ENCODE peak calls at places on chromosomes 12 and 14, in seven cellular contexts. B is SK-N-SH, N is HCT116, R is GM12878, S is HepG2, G is H1, O is K562. W is an unnamed sample.

GRCh38 chr14:69004731-69005431 is 25.8 kb upstream of the ACTN1 start:
- DNase-seq in G (no peak), B (no peak), N (no peak), R (no peak), S (no peak), O (no peak), W (no peak)

GRCh38 chr12:116598341-116599284 is 39.4 kb downstream of the MAP1LC3B2 start:
- DNase-seq in O (peak; percentile 82), N (no peak), R (no peak), G (no peak), S (no peak), B (no peak), W (no peak)

GRCh38 chr14:75155159-75155558 is 21.3 kb downstream of the TMED10 start:
- DNase-seq in S (no peak), B (no peak), G (no peak), O (no peak), N (no peak), R (no peak), W (no peak)

GRCh38 chr12:88057994-88058718 is 29.0 kb upstream of the C12orf50 start:
- DNase-seq in O (no peak), N (no peak), G (no peak), R (no peak), S (no peak), B (no peak), W (no peak)

GRCh38 chr14:61319706-61320105 is 1.7 kb upstream of the PRKCH start:
- DNase-seq in O (no peak), S (no peak), N (no peak), R (no peak), B (no peak), G (no peak), W (no peak)

GRCh38 chr12:5796171-5797091 is 148.6 kb downstream of the ANO2 start:
- DNase-seq in N (no peak), G (peak; percentile 87), O (peak; percentile 37), R (no peak), S (peak; percentile 5), B (peak; percentile 49), W (peak; percentile 1)

GRCh38 chr12:21502164-21502496 is 541 bp downstream of the GOLT1B start:
- DNase-seq in G (no peak), S (peak; percentile 11), O (peak; percentile 34), R (peak; percentile 1), B (no peak), N (no peak), W (no peak)

GRCh38 chr12:121288158-121288848 is 8.2 kb downstream of the CAMKK2 start:
- DNase-seq in B (no peak), R (no peak), G (no peak), O (no peak), N (no peak), S (no peak), W (no peak)

GRCh38 chr12:50603817-50604639 is 99.2 kb downstream of the DIP2B start:
- DNase-seq in B (no peak), G (no peak), S (no peak), R (no peak), O (no peak), N (no peak), W (no peak)

GRCh38 chr12:75790219-75790618 is 241.4 kb downstream of the PHLDA1 start:
- DNase-seq in O (no peak), R (no peak), B (no peak), S (no peak), G (no peak), N (no peak), W (no peak)

GRCh38 chr14:69079188-69079742 is 73.7 kb downstream of the DCAF5 start:
- DNase-seq in R (no peak), S (no peak), O (no peak), B (no peak), G (no peak), N (no peak), W (peak; percentile 75)

GRCh38 chr12:92629349-92630065 is 73.3 kb upstream of the PLEKHG7 start:
- DNase-seq in S (no peak), G (no peak), N (no peak), R (no peak), O (peak; percentile 6), B (no peak), W (no peak)

GRCh38 chr12:117470804-117471203 is 109.4 kb upstream of the NOS1 start:
- DNase-seq in G (peak; percentile 54), R (no peak), N (no peak), S (no peak), O (peak; percentile 11), B (no peak), W (no peak)

GRCh38 chr14:67934087-67934486 is 114.5 kb downstream of the RAD51B start:
- DNase-seq in R (peak; percentile 42), G (no peak), B (peak; percentile 53), N (peak; percentile 71), O (peak; percentile 53), S (peak; percentile 62), W (peak; percentile 64)

GRCh38 chr12:116717466-116718457 is 20.1 kb downstream of the SPRING1 start:
- DNase-seq in G (no peak), R (no peak), B (no peak), O (no peak), N (no peak), S (no peak), W (no peak)

GRCh38 chr14:75514673-75515630 is 7.3 kb upstream of the BATF start:
- DNase-seq in O (peak; percentile 39), R (peak; percentile 80), B (no peak), N (no peak), S (no peak), G (peak; percentile 53), W (no peak)

GRCh38 chr14:99158646-99159165 is 113.3 kb downstream of the BCL11B start:
- DNase-seq in O (no peak), S (no peak), G (peak; percentile 41), R (no peak), B (no peak), N (no peak), W (no peak)

GRCh38 chr14:90397401-90398314 is 829 bp downstream of the CALM1 start:
- DNase-seq in B (peak; percentile 86), O (peak; percentile 63), R (no peak), S (peak; percentile 34), G (peak; percentile 65), N (no peak), W (no peak)

GRCh38 chr14:86640288-86640687 is 1110.3 kb downstream of the FLRT2 start:
- DNase-seq in R (no peak), N (no peak), B (no peak), S (no peak), O (no peak), G (no peak), W (no peak)

GRCh38 chr14:93008381-93008780 is 85.4 kb downstream of the CHGA start:
- DNase-seq in G (no peak), O (no peak), S (no peak), B (peak; percentile 82), R (no peak), N (no peak), W (no peak)

GRCh38 chr14:92531151-92531873 is 17.7 kb downstream of the RIN3 start:
- DNase-seq in G (no peak), N (no peak), R (no peak), B (no peak), S (no peak), O (no peak), W (no peak)

GRCh38 chr12:131250028-131250950 is 296.6 kb downstream of the ADGRD1 start:
- DNase-seq in B (no peak), S (no peak), G (no peak), O (peak; percentile 22), N (no peak), R (no peak), W (no peak)

GRCh38 chr12:129169928-129170327 is 316.6 kb downstream of the GLT1D1 start:
- DNase-seq in B (no peak), O (no peak), N (no peak), R (no peak), G (no peak), S (no peak), W (no peak)

GRCh38 chr12:50763637-50764115 is at the start of gene ATF1:
- DNase-seq in S (peak; percentile 84), R (peak; percentile 73), G (peak; percentile 91), B (peak; percentile 95), N (peak; percentile 79), O (peak; percentile 97), W (peak; percentile 61)

GRCh38 chr14:68814376-68815287 is 21.8 kb upstream of the ZFP36L1 start:
- DNase-seq in R (peak; percentile 84), B (peak; percentile 71), O (peak; percentile 69), S (peak; percentile 74), G (no peak), N (no peak), W (no peak)

GRCh38 chr12:55676707-55677106 is 31.0 kb downstream of the ITGA7 start:
- DNase-seq in G (no peak), S (no peak), R (no peak), O (no peak), N (no peak), B (no peak), W (no peak)
- TF ChIP-seq SIN3A in G (no peak), S (no peak), R (no peak), O (no peak), N (no peak), B (no peak), W (no peak)

GRCh38 chr12:54424232-54424631 is 5.2 kb upstream of the ITGA5 start:
- DNase-seq in B (no peak), R (no peak), S (no peak), N (no peak), G (no peak), O (no peak), W (no peak)

GRCh38 chr12:54421175-54421872 is 2.3 kb upstream of the ITGA5 start:
- DNase-seq in O (peak; percentile 49), G (no peak), R (no peak), S (no peak), B (no peak), N (no peak), W (no peak)

GRCh38 chr12:54420766-54421144 is 1.7 kb upstream of the ITGA5 start:
- DNase-seq in O (no peak), S (no peak), N (no peak), B (no peak), G (no peak), R (no peak), W (no peak)

GRCh38 chr12:54419088-54419887 is at the start of gene ITGA5:
- DNase-seq in B (peak; percentile 58), S (no peak), N (peak; percentile 18), R (no peak), G (peak; percentile 76), O (peak; percentile 79), W (no peak)

GRCh38 chr12:54421873-54422250 is 2.8 kb upstream of the ITGA5 start:
- DNase-seq in B (no peak), R (no peak), S (no peak), O (no peak), G (no peak), N (no peak), W (no peak)
- TF ChIP-seq SIN3A in B (no peak), R (no peak), S (no peak), O (no peak), G (no peak), N (no peak), W (no peak)

GRCh38 chr14:77838756-77839565 is 39.1 kb downstream of the ADCK1 start:
- DNase-seq in O (no peak), S (no peak), G (no peak), R (no peak), N (no peak), B (no peak), W (no peak)
- TF ChIP-seq SIN3A in O (no peak), S (no peak), G (no peak), R (no peak), N (no peak), B (no peak), W (no peak)

DNA sequence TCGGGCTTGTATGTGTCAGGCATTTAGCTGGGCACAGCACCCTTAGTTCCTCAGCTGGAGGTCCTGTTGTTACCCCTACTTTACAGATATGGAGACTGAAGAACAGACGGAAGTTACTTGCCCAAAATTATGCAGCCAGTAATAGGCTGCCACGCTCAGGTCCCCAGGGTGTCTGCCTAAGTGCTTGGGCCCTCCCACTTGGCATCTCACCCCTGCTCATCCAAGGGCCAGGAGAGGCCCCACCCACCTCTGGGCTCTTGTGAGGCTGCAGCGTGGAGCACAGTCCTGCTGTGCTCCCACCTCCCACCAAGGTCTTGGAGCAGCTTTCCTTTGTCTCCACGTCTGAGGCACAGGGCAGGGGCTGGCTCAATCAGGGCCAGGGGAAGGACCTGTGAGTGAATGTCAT is 64.6 kb downstream of the BEGAIN start:
- DNase-seq in G (peak; percentile 50), O (no peak), R (no peak), S (no peak), B (no peak), N (no peak), W (no peak)
- TF ChIP-seq SIN3A in G (no peak), O (no peak), R (no peak), S (no peak), B (no peak), N (no peak), W (no peak)